ENCODE peak calls at places on chromosome 12, in five cellular contexts. F is H4, Z is ELF-1, Q is GM13977, U is occipital lobe. G is an unnamed sample.

GRCh38 chr12:10283028-10283427 is 24.6 kb upstream of the KLRD1 start:
- DNase-seq in F (no peak), Z (no peak), Q (no peak), U (no peak), G (no peak)

GRCh38 chr12:124497658-124498057 is 69.8 kb downstream of the NCOR2 start:
- DNase-seq in F (no peak), Z (no peak), Q (peak; percentile 72), U (peak; percentile 55), G (no peak)

GRCh38 chr12:108694812-108695278 is 36.5 kb downstream of the CORO1C start:
- DNase-seq in F (no peak), Z (no peak), Q (no peak), U (no peak), G (peak; percentile 60)

GRCh38 chr12:116194935-116195431 is 82.5 kb downstream of the MED13L start:
- DNase-seq in F (no peak), Z (peak; percentile 31), Q (peak; percentile 51), U (no peak), G (no peak)

GRCh38 chr12:9926876-9927275 is 5.3 kb downstream of the CLEC2A start:
- DNase-seq in F (no peak), Z (no peak), Q (no peak), U (no peak), G (no peak)

GRCh38 chr12:8661016-8661415 is 1.6 kb downstream of the MFAP5 start:
- DNase-seq in F (no peak), Z (no peak), Q (no peak), U (no peak), G (no peak)

GRCh38 chr12:48996794-48997718 is 2.1 kb downstream of the DDN start:
- DNase-seq in F (no peak), Z (peak; percentile 82), Q (peak; percentile 88), U (peak; percentile 76), G (peak; percentile 67)

GRCh38 chr12:109393437-109394345 is 46.0 kb downstream of the MYO1H start:
- DNase-seq in F (peak; percentile 51), Z (peak; percentile 44), Q (peak; percentile 76), U (no peak), G (peak; percentile 62)

GRCh38 chr12:26088999-26089398 is 35.8 kb downstream of the BHLHE41 start:
- DNase-seq in F (no peak), Z (no peak), Q (peak; percentile 35), U (no peak), G (peak; percentile 76)

GRCh38 chr12:103392722-103393121 is 103.0 kb downstream of the C12orf42 start:
- DNase-seq in F (no peak), Z (no peak), Q (peak; percentile 31), U (no peak), G (no peak)

GRCh38 chr12:7354521-7354920 is 50.6 kb downstream of the ACSM4 start:
- DNase-seq in F (peak; percentile 53), Z (no peak), Q (no peak), U (no peak), G (no peak)

GRCh38 chr12:99455350-99456037 is 192.1 kb upstream of the GARIN6 start:
- DNase-seq in F (peak; percentile 95), Z (peak; percentile 91), Q (no peak), U (no peak), G (peak; percentile 94)

GRCh38 chr12:7016958-7017571 is 1.2 kb downstream of the LPCAT3 start:
- DNase-seq in F (no peak), Z (no peak), Q (no peak), U (no peak), G (no peak)

GRCh38 chr12:104177663-104178501 is 37.7 kb upstream of the TXNRD1 start:
- DNase-seq in F (peak; percentile 96), Z (peak; percentile 28), Q (no peak), U (no peak), G (peak; percentile 81)

GRCh38 chr12:93804392-93805179 is 127.4 kb downstream of the CRADD start:
- DNase-seq in F (no peak), Z (no peak), Q (no peak), U (no peak), G (peak; percentile 81)

GRCh38 chr12:87317302-87317701 is 711.9 kb downstream of the C12orf50 start:
- DNase-seq in F (no peak), Z (no peak), Q (no peak), U (no peak), G (no peak)

GRCh38 chr12:10361084-10361483 is 28.8 kb downstream of the KLRK1 start:
- DNase-seq in F (peak; percentile 76), Z (peak; percentile 27), Q (no peak), U (no peak), G (no peak)

GRCh38 chr12:124730455-124730932 is 133.2 kb downstream of the SCARB1 start:
- DNase-seq in F (no peak), Z (no peak), Q (no peak), U (no peak), G (peak; percentile 88)

GRCh38 chr12:72307229-72307628 is 35.1 kb downstream of the TRHDE start:
- DNase-seq in F (no peak), Z (no peak), Q (no peak), U (no peak), G (no peak)

GRCh38 chr12:111546758-111547383 is 52.2 kb downstream of the ATXN2 start:
- DNase-seq in F (no peak), Z (no peak), Q (peak; percentile 23), U (no peak), G (peak; percentile 34)

GRCh38 chr12:94458882-94459772 is 540 bp downstream of the CEP83 start:
- DNase-seq in F (no peak), Z (no peak), Q (peak; percentile 29), U (no peak), G (peak; percentile 27)

GRCh38 chr12:53172352-53172751 is 8.2 kb upstream of the ZNF740 start:
- DNase-seq in F (no peak), Z (peak; percentile 42), Q (no peak), U (no peak), G (no peak)

GRCh38 chr12:94707892-94708291 is 57.5 kb upstream of the TMCC3 start:
- DNase-seq in F (no peak), Z (no peak), Q (no peak), U (no peak), G (no peak)

GRCh38 chr12:1929985-1930815 is 11.7 kb upstream of the CACNA2D4 start:
- DNase-seq in F (no peak), Z (no peak), Q (no peak), U (no peak), G (no peak)

GRCh38 chr12:42810006-42810405 is 220.5 kb upstream of the PRICKLE1 start:
- DNase-seq in F (no peak), Z (no peak), Q (no peak), U (no peak), G (peak; percentile 18)

GRCh38 chr12:2580821-2581220 is 213.9 kb upstream of the FKBP4 start:
- DNase-seq in F (peak; percentile 70), Z (no peak), Q (no peak), U (no peak), G (no peak)

GRCh38 chr12:29742646-29743045 is 41.1 kb downstream of the TMTC1 start:
- DNase-seq in F (no peak), Z (no peak), Q (no peak), U (no peak), G (no peak)

GRCh38 chr12:11718768-11719253 is 69.3 kb downstream of the ETV6 start:
- DNase-seq in F (peak; percentile 14), Z (peak; percentile 53), Q (no peak), U (no peak), G (peak; percentile 90)

GRCh38 chr12:33589609-33590114 is 150.0 kb upstream of the SYT10 start:
- DNase-seq in F (no peak), Z (no peak), Q (no peak), U (no peak), G (no peak)

GRCh38 chr12:108948369-108948768 is 68.5 kb downstream of the DAO start:
- DNase-seq in F (no peak), Z (no peak), Q (no peak), U (no peak), G (no peak)

GRCh38 chr12:21169878-21170472 is 39.0 kb downstream of the SLCO1B1 start:
- DNase-seq in F (peak; percentile 33), Z (peak; percentile 90), Q (peak; percentile 24), U (no peak), G (peak; percentile 33)

GRCh38 chr12:49698619-49699545 is 8.3 kb downstream of the FMNL3 start:
- DNase-seq in F (no peak), Z (peak; percentile 64), Q (peak; percentile 60), U (no peak), G (peak; percentile 84)